ENCODE peak calls at places on chromosomes 2 and 18, in eight cellular contexts. S, A, G, Q, I, E, F and L are unnamed samples.

GRCh38 chr2:47072018-47072691 is 83.0 kb downstream of the STPG4 start:
- DNase-seq in S (no peak), A (no peak), G (no peak), Q (peak), I (no peak), E (peak), F (no peak), L (peak)

GRCh38 chr18:23397907-23398306 is 55.2 kb upstream of the RIOK3 start:
- DNase-seq in S (no peak), A (no peak), G (no peak), Q (no peak), I (no peak), E (no peak), F (no peak), L (no peak)

GRCh38 chr2:127098711-127099110 is 8.2 kb downstream of the BIN1 start:
- DNase-seq in S (no peak), A (no peak), G (peak), Q (no peak), I (no peak), E (no peak), F (no peak), L (peak)

GRCh38 chr2:101106453-101107181 is 44.6 kb downstream of the TBC1D8 start:
- DNase-seq in S (no peak), A (no peak), G (no peak), Q (no peak), I (peak), E (no peak), F (no peak), L (no peak)

GRCh38 chr2:234905547-234906260 is 46.1 kb upstream of the SH3BP4 start:
- DNase-seq in S (no peak), A (peak), G (no peak), Q (no peak), I (no peak), E (peak), F (no peak), L (no peak)

GRCh38 chr2:8277921-8278571 is 403.8 kb upstream of the ID2 start:
- DNase-seq in S (no peak), A (no peak), G (no peak), Q (no peak), I (no peak), E (no peak), F (no peak), L (no peak)

GRCh38 chr18:55001625-55002024 is 42.4 kb upstream of the CCDC68 start:
- DNase-seq in S (no peak), A (no peak), G (no peak), Q (no peak), I (no peak), E (peak), F (no peak), L (no peak)

GRCh38 chr2:70258532-70258875 is 567 bp downstream of the PCYOX1 start:
- DNase-seq in S (no peak), A (no peak), G (no peak), Q (peak), I (peak), E (peak), F (peak), L (peak)

GRCh38 chr2:13611939-13612338 is 895.2 kb downstream of the TRIB2 start:
- DNase-seq in S (no peak), A (no peak), G (no peak), Q (no peak), I (no peak), E (no peak), F (no peak), L (no peak)

GRCh38 chr18:1222880-1223279 is 318.2 kb downstream of the ADCYAP1 start:
- DNase-seq in S (no peak), A (no peak), G (no peak), Q (no peak), I (no peak), E (no peak), F (no peak), L (no peak)

GRCh38 chr18:8890957-8891464 is 185.7 kb downstream of the MTCL1 start:
- DNase-seq in S (peak), A (no peak), G (no peak), Q (no peak), I (no peak), E (peak), F (no peak), L (no peak)

GRCh38 chr2:907706-908105 is 42.9 kb upstream of the SNTG2 start:
- DNase-seq in S (no peak), A (no peak), G (no peak), Q (no peak), I (no peak), E (no peak), F (no peak), L (no peak)

GRCh38 chr2:908568-908967 is 42.1 kb upstream of the SNTG2 start:
- DNase-seq in S (no peak), A (no peak), G (no peak), Q (no peak), I (no peak), E (no peak), F (no peak), L (no peak)

GRCh38 chr2:915979-916378 is 34.7 kb upstream of the SNTG2 start:
- DNase-seq in S (no peak), A (no peak), G (no peak), Q (no peak), I (no peak), E (no peak), F (no peak), L (no peak)

GRCh38 chr2:905833-906140 is 44.9 kb upstream of the SNTG2 start:
- DNase-seq in S (no peak), A (no peak), G (no peak), Q (no peak), I (no peak), E (no peak), F (no peak), L (no peak)

GRCh38 chr2:910698-911097 is 40.0 kb upstream of the SNTG2 start:
- DNase-seq in S (no peak), A (no peak), G (no peak), Q (no peak), I (no peak), E (no peak), F (no peak), L (no peak)
- H3K27ac ChIP-seq in S (no peak), A (no peak), G (no peak), Q (no peak), I (no peak), E (no peak), F (no peak), L (no peak)

GRCh38 chr2:240373289-240373885 is 62.1 kb upstream of the GPC1 start:
- DNase-seq in S (no peak), A (no peak), G (no peak), Q (no peak), I (no peak), E (no peak), F (no peak), L (no peak)
- H3K27ac ChIP-seq in S (no peak), A (peak), G (no peak), Q (peak), I (no peak), E (peak), F (no peak), L (peak)

DNA sequence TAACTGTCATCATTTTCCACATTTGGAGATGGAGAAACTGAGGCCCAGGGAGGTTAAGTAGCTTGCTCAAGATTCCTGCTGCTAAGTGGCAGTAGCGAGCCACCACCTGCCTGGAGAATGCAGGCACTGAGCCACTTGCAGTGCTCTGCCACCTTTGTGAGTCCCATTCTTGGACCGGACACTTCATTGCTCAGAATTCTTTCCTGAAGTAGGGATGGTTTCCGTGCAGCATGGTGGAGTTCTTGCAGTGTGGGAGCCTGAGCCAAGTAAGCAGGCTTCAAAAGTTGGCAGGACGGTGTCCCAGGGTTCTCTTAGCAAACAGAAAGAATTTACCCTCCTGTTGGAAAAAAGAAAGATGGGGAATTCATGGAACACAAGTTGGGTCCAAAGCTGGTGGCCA is 115.0 kb upstream of the MMADHC start:
- DNase-seq in S (no peak), A (no peak), G (no peak), Q (no peak), I (no peak), E (no peak), F (no peak), L (no peak)
- H3K27ac ChIP-seq in S (no peak), A (no peak), G (no peak), Q (no peak), I (no peak), E (no peak), F (no peak), L (no peak)

GRCh38 chr2:39511219-39511785 is 74.2 kb upstream of the MAP4K3 start:
- DNase-seq in S (no peak), A (no peak), G (no peak), Q (no peak), I (no peak), E (no peak), F (no peak), L (no peak)

GRCh38 chr2:39508243-39508642 is 71.2 kb upstream of the MAP4K3 start:
- DNase-seq in S (no peak), A (no peak), G (no peak), Q (no peak), I (no peak), E (peak), F (no peak), L (no peak)

GRCh38 chr2:39511786-39512433 is 74.8 kb upstream of the MAP4K3 start:
- DNase-seq in S (no peak), A (no peak), G (no peak), Q (no peak), I (no peak), E (no peak), F (no peak), L (no peak)

GRCh38 chr2:39512434-39512935 is 75.4 kb upstream of the MAP4K3 start:
- DNase-seq in S (no peak), A (no peak), G (no peak), Q (no peak), I (no peak), E (no peak), F (no peak), L (no peak)

DNA sequence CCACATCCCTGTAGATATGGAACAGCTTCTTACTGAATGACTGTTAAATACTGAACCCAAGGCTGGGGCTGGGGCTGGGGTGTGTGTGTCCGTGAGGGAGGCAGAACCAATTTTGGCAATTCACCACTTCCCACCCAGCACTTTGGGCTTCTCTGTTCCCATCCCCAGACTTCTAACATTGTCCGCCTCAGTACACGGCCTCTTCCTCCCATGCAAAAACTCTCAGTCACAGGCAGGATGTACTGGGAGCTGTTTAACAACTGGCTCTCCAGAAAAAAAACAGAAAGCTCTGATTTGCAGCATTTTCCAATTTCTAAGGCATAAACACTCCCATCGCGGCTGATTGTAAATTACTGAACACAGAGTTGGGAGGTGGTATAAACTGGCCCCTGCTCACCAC is 73.0 kb upstream of the MAP4K3 start:
- DNase-seq in S (no peak), A (no peak), G (no peak), Q (no peak), I (no peak), E (no peak), F (no peak), L (no peak)
- H3K27ac ChIP-seq in S (no peak), A (peak), G (no peak), Q (peak), I (no peak), E (peak), F (no peak), L (no peak)

DNA sequence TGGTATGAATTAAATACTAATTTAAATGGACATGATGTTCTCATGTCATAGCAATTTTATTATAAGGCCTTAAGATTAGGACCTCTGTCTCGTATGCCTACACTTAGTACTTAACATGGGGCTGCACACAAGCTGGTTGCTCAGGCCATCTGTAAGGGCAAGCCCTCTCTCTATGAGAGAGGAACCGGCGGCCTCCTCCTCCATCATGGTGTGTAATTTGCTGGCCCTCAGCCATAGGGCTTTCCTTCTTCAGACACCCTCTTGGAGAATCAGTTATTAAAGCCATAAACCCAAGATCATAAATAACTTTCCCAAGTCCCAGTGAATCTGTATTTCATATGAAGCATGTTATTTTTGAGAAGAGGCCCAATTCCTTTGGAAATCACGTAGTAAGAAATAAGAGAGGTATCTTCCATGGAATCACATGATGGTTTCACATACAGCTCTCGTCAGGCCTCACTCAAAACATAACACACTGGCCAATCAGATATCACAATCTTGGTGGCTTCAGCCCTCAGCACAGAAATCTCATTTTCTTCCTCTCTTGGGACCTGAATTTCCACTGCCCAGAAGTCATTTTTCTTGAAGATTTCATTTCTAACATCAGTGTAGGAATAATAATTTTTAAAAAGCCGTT is 92.6 kb downstream of the RDH14 start:
- DNase-seq in S (no peak), A (no peak), G (no peak), Q (no peak), I (no peak), E (no peak), F (no peak), L (no peak)
- H3K27ac ChIP-seq in S (no peak), A (peak), G (no peak), Q (no peak), I (no peak), E (no peak), F (no peak), L (no peak)

DNA sequence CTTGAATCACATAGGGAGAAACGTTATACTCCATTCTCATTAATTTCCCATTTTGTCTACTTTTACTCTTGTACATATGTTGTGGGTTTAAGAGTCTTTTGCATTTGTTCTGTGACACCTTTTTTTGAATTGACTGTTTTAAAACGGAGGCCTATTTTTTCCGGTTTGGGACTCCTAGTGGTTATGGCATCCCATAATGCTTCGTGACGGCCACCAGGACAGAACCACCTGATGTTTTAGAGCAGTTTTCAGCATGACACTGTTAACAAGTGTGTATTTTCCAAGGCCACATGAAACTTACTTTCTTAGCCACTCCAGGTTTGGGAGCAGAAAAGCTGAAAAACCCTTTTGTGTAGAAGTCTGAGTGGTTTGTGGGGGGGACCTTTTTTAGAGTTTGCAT is 8.4 kb downstream of the SOX11 start:
- DNase-seq in S (no peak), A (peak), G (no peak), Q (no peak), I (no peak), E (no peak), F (no peak), L (no peak)
- H3K27ac ChIP-seq in S (no peak), A (no peak), G (no peak), Q (no peak), I (no peak), E (no peak), F (no peak), L (no peak)

DNA sequence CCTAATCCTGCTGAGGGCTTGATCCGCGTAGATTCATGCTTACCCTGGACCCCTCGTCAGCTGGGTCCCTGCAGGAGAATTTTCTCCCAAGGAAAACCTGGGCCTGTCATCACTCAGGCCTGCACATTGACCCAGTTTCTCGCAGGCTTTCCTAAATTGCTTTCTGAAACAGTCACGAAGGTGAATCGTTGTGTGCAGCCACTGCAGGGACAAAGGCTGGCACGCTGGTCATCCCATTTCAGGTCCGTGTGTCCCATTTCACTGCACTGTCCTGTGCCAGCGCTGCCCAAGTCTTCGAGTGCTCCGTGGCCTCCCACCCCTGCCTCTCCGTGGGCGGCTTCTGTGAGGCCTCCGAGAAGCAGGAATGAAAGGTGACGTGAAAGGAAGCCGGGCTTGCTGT is 62.8 kb upstream of the YWHAQ start:
- DNase-seq in S (no peak), A (no peak), G (no peak), Q (no peak), I (no peak), E (no peak), F (no peak), L (no peak)
- H3K27ac ChIP-seq in S (no peak), A (peak), G (no peak), Q (no peak), I (no peak), E (no peak), F (no peak), L (no peak)

GRCh38 chr2:42842418-42842817 is 50.0 kb upstream of the HAAO start:
- DNase-seq in S (no peak), A (no peak), G (no peak), Q (no peak), I (no peak), E (no peak), F (no peak), L (peak)

GRCh38 chr2:42844366-42844765 is 52.0 kb upstream of the HAAO start:
- DNase-seq in S (no peak), A (no peak), G (no peak), Q (no peak), I (no peak), E (no peak), F (no peak), L (peak)

GRCh38 chr2:42844901-42845685 is 52.7 kb upstream of the HAAO start:
- DNase-seq in S (no peak), A (no peak), G (no peak), Q (no peak), I (no peak), E (peak), F (no peak), L (peak)

GRCh38 chr2:42843131-42843530 is 50.7 kb upstream of the HAAO start:
- DNase-seq in S (no peak), A (no peak), G (no peak), Q (no peak), I (no peak), E (no peak), F (no peak), L (peak)

GRCh38 chr2:42843611-42844010 is 51.2 kb upstream of the HAAO start:
- DNase-seq in S (no peak), A (no peak), G (no peak), Q (no peak), I (no peak), E (no peak), F (no peak), L (no peak)
- H3K27ac ChIP-seq in S (no peak), A (no peak), G (no peak), Q (peak), I (no peak), E (no peak), F (no peak), L (no peak)

GRCh38 chr2:68230246-68231060 is 21.9 kb downstream of the PPP3R1 start:
- DNase-seq in S (no peak), A (no peak), G (no peak), Q (no peak), I (no peak), E (peak), F (no peak), L (no peak)

GRCh38 chr2:68223419-68223818 is 28.9 kb downstream of the PPP3R1 start:
- DNase-seq in S (no peak), A (no peak), G (no peak), Q (no peak), I (no peak), E (peak), F (no peak), L (no peak)

GRCh38 chr2:68231061-68231372 is 21.3 kb downstream of the PPP3R1 start:
- DNase-seq in S (no peak), A (no peak), G (no peak), Q (no peak), I (no peak), E (no peak), F (peak), L (no peak)

GRCh38 chr2:68222287-68222686 is 30.0 kb downstream of the PPP3R1 start:
- DNase-seq in S (no peak), A (no peak), G (no peak), Q (no peak), I (no peak), E (no peak), F (no peak), L (no peak)

GRCh38 chr2:68225119-68225632 is 27.2 kb downstream of the PPP3R1 start:
- DNase-seq in S (peak), A (no peak), G (no peak), Q (no peak), I (peak), E (no peak), F (peak), L (no peak)
- H3K27ac ChIP-seq in S (no peak), A (peak), G (no peak), Q (no peak), I (peak), E (peak), F (peak), L (no peak)

GRCh38 chr2:38200583-38200982 is 124.6 kb upstream of the CYP1B1 start:
- DNase-seq in S (no peak), A (no peak), G (no peak), Q (no peak), I (no peak), E (no peak), F (no peak), L (no peak)

GRCh38 chr2:38201784-38202183 is 125.8 kb upstream of the CYP1B1 start:
- DNase-seq in S (no peak), A (no peak), G (no peak), Q (no peak), I (no peak), E (peak), F (no peak), L (no peak)

GRCh38 chr2:38202713-38203454 is 126.9 kb upstream of the CYP1B1 start:
- DNase-seq in S (no peak), A (no peak), G (no peak), Q (no peak), I (no peak), E (peak), F (no peak), L (no peak)

GRCh38 chr2:38207168-38207567 is 131.2 kb upstream of the CYP1B1 start:
- DNase-seq in S (no peak), A (no peak), G (no peak), Q (no peak), I (no peak), E (peak), F (no peak), L (no peak)

GRCh38 chr2:38203455-38203810 is 127.5 kb upstream of the CYP1B1 start:
- DNase-seq in S (no peak), A (no peak), G (no peak), Q (no peak), I (no peak), E (peak), F (no peak), L (no peak)
- H3K27ac ChIP-seq in S (no peak), A (no peak), G (no peak), Q (no peak), I (no peak), E (no peak), F (no peak), L (no peak)